ENCODE peak calls at places on chromosomes 12 and 14, in ten cellular contexts. N is fibroblast of mammary gland, Z is prostate gland, B is fibroblast of the aortic adventitia, C is mesothelial cell of epicardium, E is BE2C, O is PC-3, R is progenitor cell of endocrine pancreas, H is suprapubic skin, I is H9. U is an unnamed sample.

GRCh38 chr12:24798335-24798734 is 150.6 kb downstream of the BCAT1 start:
- DNase-seq in O (no peak), E (no peak), C (no peak), B (no peak), N (no peak), H (no peak), Z (no peak), I (no peak), R (no peak), U (no peak)

GRCh38 chr14:31090872-31091764 is 64.9 kb upstream of the STRN3 start:
- DNase-seq in B (peak; percentile 91), E (no peak), N (peak; percentile 97), O (peak; percentile 80), C (no peak), I (no peak), Z (peak; percentile 70), H (no peak), R (no peak), U (no peak)

GRCh38 chr12:111034148-111034910 is 114.0 kb upstream of the MYL2 start:
- DNase-seq in R (peak; percentile 35), H (no peak), B (no peak), E (peak; percentile 29), I (peak; percentile 77), O (no peak), Z (peak; percentile 63), C (peak; percentile 31), N (no peak), U (peak; percentile 59)

GRCh38 chr14:52131640-52132320 is 62.9 kb upstream of the NID2 start:
- DNase-seq in R (peak; percentile 51), Z (peak; percentile 67), E (peak; percentile 93), H (peak; percentile 73), I (peak; percentile 86), N (peak; percentile 97), C (peak; percentile 64), B (peak; percentile 99), O (peak; percentile 95), U (peak; percentile 78)

GRCh38 chr12:182381-182883 is 31.5 kb downstream of the SLC6A12 start:
- DNase-seq in C (no peak), N (peak; percentile 88), B (peak; percentile 51), O (peak; percentile 84), Z (no peak), E (peak; percentile 14), I (no peak), R (no peak), H (no peak), U (no peak)

GRCh38 chr14:51828017-51828797 is 32.2 kb upstream of the GNG2 start:
- DNase-seq in B (no peak), H (no peak), Z (no peak), E (peak; percentile 90), N (peak; percentile 61), O (peak; percentile 94), I (no peak), R (no peak), C (no peak), U (no peak)

GRCh38 chr12:130933269-130933995 is 20.3 kb upstream of the ADGRD1 start:
- DNase-seq in C (no peak), R (no peak), E (no peak), N (no peak), O (no peak), I (no peak), Z (no peak), H (no peak), B (no peak), U (no peak)

GRCh38 chr14:103313704-103314103 is 20.3 kb upstream of the EIF5 start:
- DNase-seq in B (peak; percentile 28), R (no peak), Z (no peak), O (peak; percentile 62), I (no peak), E (no peak), H (peak; percentile 17), N (no peak), C (no peak), U (no peak)

GRCh38 chr12:66662729-66663128 is 16.1 kb downstream of the GRIP1 start:
- DNase-seq in E (no peak), Z (no peak), R (no peak), C (no peak), O (peak; percentile 88), H (no peak), I (no peak), B (peak; percentile 21), N (peak; percentile 62), U (no peak)

GRCh38 chr12:131258396-131258795 is 304.7 kb downstream of the ADGRD1 start:
- DNase-seq in E (no peak), B (no peak), I (no peak), H (no peak), C (no peak), N (no peak), O (no peak), Z (no peak), R (no peak), U (no peak)

GRCh38 chr12:63103489-63104131 is 47.4 kb downstream of the AVPR1A start:
- DNase-seq in I (no peak), C (no peak), H (no peak), E (no peak), R (no peak), Z (no peak), N (peak; percentile 40), O (peak; percentile 65), B (peak; percentile 51), U (peak; percentile 17)

GRCh38 chr14:81516941-81517797 is 16.5 kb downstream of the SEL1L start:
- DNase-seq in B (peak; percentile 59), Z (peak; percentile 69), R (no peak), O (peak; percentile 30), C (no peak), H (no peak), E (no peak), I (no peak), N (peak; percentile 72), U (peak; percentile 44)

GRCh38 chr12:5318874-5319273 is 113.0 kb upstream of the NTF3 start:
- DNase-seq in R (no peak), N (no peak), I (no peak), O (peak; percentile 31), H (no peak), Z (no peak), C (no peak), B (peak; percentile 54), E (no peak), U (no peak)

GRCh38 chr14:94394594-94395305 is 6.3 kb upstream of the SERPINA1 start:
- DNase-seq in E (no peak), I (no peak), Z (no peak), H (no peak), R (no peak), O (no peak), C (no peak), N (peak; percentile 89), B (peak; percentile 82), U (no peak)

GRCh38 chr14:79011091-79011919 is 841.1 kb downstream of the NRXN3 start:
- DNase-seq in H (no peak), E (peak; percentile 13), Z (peak; percentile 25), I (peak; percentile 28), B (peak; percentile 59), O (peak; percentile 85), R (no peak), C (no peak), N (peak; percentile 78), U (peak; percentile 38)

GRCh38 chr12:93125126-93125525 is 196.0 kb upstream of the EEA1 start:
- DNase-seq in I (no peak), B (peak; percentile 33), N (peak; percentile 85), H (no peak), O (no peak), E (no peak), R (no peak), C (no peak), Z (no peak), U (no peak)

GRCh38 chr12:30926243-30927209 is at the start of gene TSPAN11:
- DNase-seq in O (no peak), B (peak; percentile 16), Z (no peak), N (peak; percentile 20), R (peak; percentile 71), I (peak; percentile 76), E (peak; percentile 53), C (peak; percentile 50), H (no peak), U (peak; percentile 77)

GRCh38 chr12:7948585-7949264 is 12.7 kb upstream of the SLC2A3 start:
- DNase-seq in N (no peak), E (no peak), O (no peak), B (no peak), H (no peak), R (no peak), I (no peak), Z (no peak), C (no peak), U (no peak)
- TF ChIP-seq CTCF in N (no peak), E (no peak), O (no peak), B (no peak), H (no peak), R (no peak), I (no peak), Z (no peak), C (no peak), U (no peak)

DNA sequence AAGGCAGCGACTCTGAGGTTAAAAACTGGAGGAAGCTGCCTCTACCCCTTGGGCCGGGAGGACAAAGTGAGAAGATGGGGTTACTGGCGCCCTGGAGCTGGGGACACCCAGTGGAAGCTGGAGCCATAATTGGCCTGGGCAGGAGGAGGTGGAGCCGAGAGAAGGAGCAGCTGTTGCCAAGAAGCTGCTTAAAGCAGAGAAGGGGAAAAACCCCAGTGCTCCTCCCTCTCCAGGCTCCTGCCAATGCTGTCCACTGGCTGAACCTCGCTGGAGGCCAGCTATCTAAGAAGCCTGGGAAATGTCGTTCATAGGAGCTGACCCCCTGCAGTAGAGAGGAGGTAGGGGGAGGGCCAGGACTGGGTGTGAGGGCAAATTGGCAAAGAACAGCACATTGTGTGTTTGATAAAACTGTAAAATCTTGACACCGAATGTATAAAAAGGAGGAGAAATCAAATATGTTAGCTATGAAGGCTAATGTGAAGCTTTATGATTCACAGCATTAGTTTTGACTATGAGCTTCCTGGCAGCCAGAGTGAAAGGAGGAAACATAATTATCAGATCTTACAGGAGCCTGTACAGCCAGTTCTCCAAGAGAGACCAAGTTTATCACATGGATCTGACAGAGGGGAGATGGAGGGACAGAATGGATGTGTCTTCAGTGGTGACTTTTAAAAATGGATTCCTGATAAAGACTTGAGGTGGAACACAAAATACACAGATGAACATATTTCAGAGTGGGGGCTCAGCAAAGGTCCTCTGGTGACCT is 9.5 kb downstream of the HHIPL1 start:
- DNase-seq in B (peak; percentile 91), H (no peak), C (no peak), E (no peak), R (no peak), Z (peak; percentile 67), N (peak; percentile 78), I (no peak), O (no peak), U (no peak)
- TF ChIP-seq CTCF in B (peak; percentile 40), H (no peak), C (no peak), E (no peak), R (no peak), Z (no peak), N (no peak), I (no peak), O (no peak), U (no peak)

GRCh38 chr12:101959607-101960006 is 82.2 kb downstream of the DRAM1 start:
- DNase-seq in R (no peak), Z (no peak), N (no peak), B (no peak), E (no peak), C (no peak), H (no peak), I (no peak), O (no peak), U (no peak)
- TF ChIP-seq CTCF in R (no peak), Z (no peak), N (no peak), B (no peak), E (no peak), C (no peak), H (no peak), I (no peak), O (no peak), U (no peak)

GRCh38 chr12:108302471-108303311 is 36.4 kb downstream of the CMKLR1 start:
- DNase-seq in C (no peak), O (peak; percentile 51), E (no peak), N (peak; percentile 68), H (peak; percentile 92), R (peak; percentile 63), B (peak; percentile 27), Z (no peak), I (peak; percentile 85), U (peak; percentile 32)
- TF ChIP-seq CTCF in C (no peak), O (peak; percentile 28), E (peak; percentile 16), N (no peak), H (peak; percentile 4), R (peak; percentile 54), B (no peak), Z (no peak), I (peak; percentile 61), U (no peak)